ENCODE peak calls at places on chromosomes 11 and 22, in six cellular contexts. F is AG10803, E is endothelial cell, K is glutamatergic neuron, O is PC-9, H is astrocyte of the spinal cord. Y is an unnamed sample.

GRCh38 chr11:1819115-1819514 is 15.7 kb upstream of the SYT8 start:
- DNase-seq in K (no peak), E (no peak), O (no peak), F (no peak), H (no peak), Y (no peak)

GRCh38 chr22:39087881-39088687 is 9.0 kb upstream of the APOBEC3H start:
- DNase-seq in E (peak), O (no peak), F (no peak), K (peak), H (no peak), Y (no peak)

GRCh38 chr11:45651841-45652745 is 13.3 kb downstream of the CHST1 start:
- DNase-seq in F (no peak), H (no peak), E (peak), O (no peak), K (no peak), Y (no peak)

GRCh38 chr11:1714908-1715885 is 18.2 kb downstream of the KRTAP5-6 start:
- DNase-seq in E (no peak), O (no peak), F (no peak), H (no peak), K (no peak), Y (no peak)

GRCh38 chr11:19290356-19290755 is 49.6 kb upstream of the E2F8 start:
- DNase-seq in K (no peak), E (no peak), O (no peak), F (no peak), H (no peak), Y (no peak)

GRCh38 chr11:107473797-107474196 is 16.2 kb upstream of the CWF19L2 start:
- DNase-seq in K (no peak), F (peak), O (no peak), E (no peak), H (no peak), Y (no peak)

GRCh38 chr22:43390166-43390565 is 21.6 kb upstream of the MPPED1 start:
- DNase-seq in F (no peak), E (no peak), H (no peak), K (no peak), O (no peak), Y (no peak)

GRCh38 chr11:87176044-87176443 is 138.3 kb downstream of the TMEM135 start:
- DNase-seq in E (no peak), F (peak), H (peak), K (no peak), O (no peak), Y (no peak)

GRCh38 chr22:25447067-25447688 is 117.3 kb upstream of the GRK3 start:
- DNase-seq in E (no peak), O (no peak), F (no peak), K (no peak), H (no peak), Y (peak)

GRCh38 chr11:114077482-114078305 is 18.2 kb downstream of the ZBTB16 start:
- DNase-seq in E (no peak), H (no peak), F (no peak), O (no peak), K (no peak), Y (no peak)

GRCh38 chr11:106621479-106621878 is 396.8 kb downstream of the GUCY1A2 start:
- DNase-seq in K (no peak), F (no peak), E (no peak), O (no peak), H (no peak), Y (no peak)

GRCh38 chr11:10032991-10033390 is 261.0 kb downstream of the SBF2 start:
- DNase-seq in E (no peak), K (no peak), F (peak), O (no peak), H (no peak), Y (no peak)

GRCh38 chr11:22193348-22194051 is 615 bp downstream of the ANO5 start:
- DNase-seq in H (no peak), F (no peak), E (peak), O (no peak), K (peak), Y (no peak)

GRCh38 chr11:123366924-123367323 is 63.1 kb upstream of the GRAMD1B start:
- DNase-seq in F (no peak), O (no peak), H (no peak), E (no peak), K (no peak), Y (no peak)

GRCh38 chr11:91871791-91872190 is 352.8 kb upstream of the FAT3 start:
- DNase-seq in O (no peak), K (no peak), E (no peak), H (peak), F (no peak), Y (no peak)

GRCh38 chr11:111573821-111574249 is 28.4 kb upstream of the SIK2 start:
- DNase-seq in F (peak), H (no peak), K (no peak), O (no peak), E (no peak), Y (no peak)

GRCh38 chr22:24482586-24482985 is 12.5 kb upstream of the UPB1 start:
- DNase-seq in F (peak), E (no peak), K (no peak), O (no peak), H (peak), Y (no peak)

GRCh38 chr11:129061466-129062194 is 119.0 kb upstream of the TP53AIP1 start:
- DNase-seq in F (peak), K (no peak), O (peak), H (peak), E (no peak), Y (no peak)

GRCh38 chr11:110711776-110712642 is at the start of gene ARHGAP20:
- DNase-seq in H (peak), F (peak), K (peak), O (no peak), E (peak), Y (no peak)

GRCh38 chr22:17234144-17234623 is 14.9 kb upstream of the ADA2 start:
- DNase-seq in H (no peak), E (peak), K (peak), O (no peak), F (no peak), Y (no peak)

GRCh38 chr22:33921576-33922181 is 1.4 kb upstream of the LARGE1 start:
- DNase-seq in K (peak), E (peak), F (peak), H (peak), O (peak), Y (no peak)

GRCh38 chr11:10405858-10406592 is 49.0 kb upstream of the AMPD3 start:
- DNase-seq in E (peak), F (peak), O (peak), H (peak), K (peak), Y (peak)

GRCh38 chr11:57618438-57618837 is 21.0 kb downstream of the SERPING1 start:
- DNase-seq in O (no peak), F (no peak), E (no peak), H (no peak), K (no peak), Y (no peak)

GRCh38 chr22:46084943-46085830 is 65.1 kb upstream of the PPARA start:
- DNase-seq in F (peak), E (no peak), H (peak), K (peak), O (no peak), Y (peak)

GRCh38 chr11:74634537-74634936 is 42.2 kb downstream of the POLD3 start:
- DNase-seq in O (peak), F (peak), K (no peak), H (peak), E (no peak), Y (peak)

GRCh38 chr11:117678651-117679407 is 118.2 kb downstream of the DSCAML1 start:
- DNase-seq in H (no peak), K (peak), O (no peak), F (no peak), E (no peak), Y (no peak)

GRCh38 chr11:124897681-124898680 is at the start of gene ROBO4:
- DNase-seq in E (peak), O (no peak), H (peak), F (peak), K (no peak), Y (no peak)

GRCh38 chr11:105609832-105610781 is at the start of gene GRIA4:
- DNase-seq in H (peak), O (no peak), K (peak), F (peak), E (peak), Y (no peak)

GRCh38 chr11:46541593-46542371 is 52.0 kb downstream of the AMBRA1 start:
- DNase-seq in O (peak), E (no peak), H (no peak), K (no peak), F (no peak), Y (peak)

GRCh38 chr11:10604340-10604748 is 35.9 kb upstream of the LYVE1 start:
- DNase-seq in E (no peak), K (no peak), O (no peak), F (peak), H (no peak), Y (no peak)

GRCh38 chr11:58739725-58740430 is 8.1 kb upstream of the GLYAT start:
- DNase-seq in E (no peak), O (no peak), H (peak), F (peak), K (no peak), Y (no peak)

GRCh38 chr22:44888491-44888941 is 121.3 kb downstream of the PHF21B start:
- DNase-seq in H (no peak), K (no peak), O (no peak), E (no peak), F (no peak), Y (no peak)

GRCh38 chr11:16895306-16895705 is 118.9 kb downstream of the PLEKHA7 start:
- DNase-seq in E (no peak), O (no peak), H (no peak), K (no peak), F (no peak), Y (no peak)

GRCh38 chr22:44580176-44580575 is 82.1 kb upstream of the RTL6 start:
- DNase-seq in F (no peak), K (no peak), E (no peak), O (no peak), H (no peak), Y (no peak)

GRCh38 chr11:75946531-75947530 is 131.8 kb downstream of the UVRAG start:
- DNase-seq in F (no peak), O (no peak), H (peak), E (no peak), K (no peak), Y (peak)

GRCh38 chr11:113313601-113314000 is 782 bp upstream of the TTC12 start:
- DNase-seq in F (no peak), K (no peak), O (no peak), H (no peak), E (no peak), Y (no peak)

GRCh38 chr11:59555601-59556114 is 44.3 kb downstream of the OR4D9 start:
- DNase-seq in H (peak), E (no peak), K (no peak), F (no peak), O (no peak), Y (no peak)

GRCh38 chr11:61827573-61828378 is at the start of gene FADS2:
- DNase-seq in O (peak), K (peak), E (peak), H (peak), F (peak), Y (peak)

DNA sequence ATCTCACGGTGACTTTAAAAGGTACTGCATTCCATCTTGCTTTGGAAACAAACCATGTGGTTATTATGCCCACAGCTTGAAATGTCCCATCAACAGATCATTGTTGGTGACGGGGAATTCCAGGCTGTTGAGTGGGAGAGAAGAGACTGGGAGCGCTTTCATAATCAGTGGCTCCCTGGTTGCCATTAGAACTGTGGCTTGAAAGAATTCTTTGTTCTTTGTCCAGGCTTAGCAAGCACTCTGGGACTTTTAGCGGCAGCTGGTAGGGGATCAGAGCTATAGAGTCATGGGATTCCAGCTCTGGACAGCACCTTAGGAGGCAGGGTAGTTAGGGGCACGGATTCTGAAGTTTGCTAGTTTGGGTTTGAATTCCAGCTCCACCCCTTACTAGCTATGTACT is 22.0 kb downstream of the MMP20 start:
- DNase-seq in O (no peak), K (no peak), H (peak), E (no peak), F (peak), Y (no peak)
- TF ChIP-seq CTCF in O (no peak), K (no peak), H (no peak), E (no peak), F (no peak), Y (no peak)

GRCh38 chr11:69588270-69588669 is 52.7 kb upstream of the CCND1 start:
- DNase-seq in K (no peak), E (no peak), O (no peak), H (peak), F (peak), Y (no peak)
- TF ChIP-seq CTCF in K (no peak), E (no peak), O (no peak), H (peak), F (peak), Y (no peak)

GRCh38 chr22:49026476-49027121 is 801.1 kb downstream of the BRD1 start:
- DNase-seq in H (no peak), O (no peak), K (no peak), F (no peak), E (peak), Y (no peak)
- TF ChIP-seq CTCF in H (no peak), O (no peak), K (no peak), F (no peak), E (no peak), Y (peak)

DNA sequence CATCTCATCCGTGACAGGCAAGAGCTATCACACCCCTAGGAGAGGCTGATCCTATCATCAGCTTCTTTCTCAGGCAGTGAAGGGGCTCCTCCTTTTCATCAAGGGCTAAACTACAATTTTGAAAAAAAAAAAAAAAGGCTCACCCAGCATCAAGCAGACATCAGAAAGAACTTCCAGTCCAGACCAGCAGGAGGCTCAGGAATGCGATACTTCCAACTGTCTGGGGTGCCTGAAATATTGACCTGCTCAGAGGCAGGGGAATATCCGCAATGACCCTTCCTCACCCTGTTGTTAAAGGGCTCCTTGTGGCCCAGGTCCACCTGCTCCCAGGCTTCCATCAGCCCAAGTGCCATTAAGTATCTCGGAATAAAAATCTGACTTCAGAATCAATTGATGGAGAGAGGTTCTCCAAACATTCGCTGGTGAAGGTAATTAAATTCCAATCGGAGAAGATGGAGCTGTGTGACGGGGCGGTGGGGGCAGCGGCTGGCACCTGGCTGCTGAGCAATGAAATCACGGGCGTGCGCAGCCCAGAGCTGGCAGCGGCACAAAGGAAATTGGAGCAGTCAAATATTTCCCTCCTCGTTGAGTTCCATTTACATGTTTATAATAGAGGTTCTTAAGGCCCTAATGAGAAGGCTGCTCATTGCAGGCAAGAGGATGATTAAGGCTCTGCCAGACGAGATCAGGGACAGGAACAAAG is 68.9 kb upstream of the THY1 start:
- DNase-seq in F (peak), H (no peak), O (no peak), E (peak), K (no peak), Y (no peak)
- TF ChIP-seq CTCF in F (peak), H (peak), O (peak), E (peak), K (peak), Y (peak)

GRCh38 chr11:108497317-108498045 is 703 bp downstream of the POGLUT3 start:
- DNase-seq in H (peak), F (peak), K (peak), O (peak), E (peak), Y (peak)

GRCh38 chr11:108498816-108499408 is 728 bp upstream of the POGLUT3 start:
- DNase-seq in F (no peak), K (no peak), H (no peak), E (no peak), O (no peak), Y (no peak)

GRCh38 chr11:108496643-108497256 is 1.4 kb downstream of the POGLUT3 start:
- DNase-seq in K (no peak), E (no peak), F (peak), H (peak), O (peak), Y (peak)

GRCh38 chr11:108500169-108500568 is 2.0 kb upstream of the POGLUT3 start:
- DNase-seq in H (no peak), K (no peak), E (no peak), O (no peak), F (no peak), Y (no peak)

GRCh38 chr11:108498046-108498815 is at the start of gene POGLUT3:
- DNase-seq in K (peak), O (peak), H (peak), E (peak), F (peak), Y (no peak)
- TF ChIP-seq CTCF in K (no peak), O (no peak), H (no peak), E (no peak), F (no peak), Y (no peak)

GRCh38 chr11:127493330-127493729 is 492.8 kb upstream of the KIRREL3 start:
- DNase-seq in F (peak), O (no peak), K (no peak), E (peak), H (peak), Y (no peak)
- TF ChIP-seq CTCF in F (peak), O (peak), K (peak), E (peak), H (peak), Y (peak)

GRCh38 chr22:41963453-41964105 is 5.7 kb upstream of the SEPTIN3 start:
- DNase-seq in F (peak), K (no peak), E (no peak), H (peak), O (no peak), Y (no peak)
- TF ChIP-seq CTCF in F (no peak), K (no peak), E (no peak), H (no peak), O (no peak), Y (no peak)

GRCh38 chr11:44213148-44213547 is 96.8 kb downstream of the ALX4 start:
- DNase-seq in H (no peak), O (no peak), E (no peak), F (no peak), K (no peak), Y (no peak)
- TF ChIP-seq CTCF in H (no peak), O (no peak), E (no peak), F (no peak), K (no peak), Y (no peak)

GRCh38 chr11:72353861-72354260 is 80.5 kb downstream of the CLPB start:
- DNase-seq in O (peak), K (no peak), H (no peak), E (peak), F (no peak), Y (no peak)

GRCh38 chr11:72354356-72355115 is 79.8 kb downstream of the CLPB start:
- DNase-seq in F (no peak), H (peak), K (no peak), E (no peak), O (peak), Y (no peak)

GRCh38 chr11:72349616-72350218 is 84.6 kb downstream of the CLPB start:
- DNase-seq in O (no peak), F (no peak), K (peak), H (no peak), E (no peak), Y (no peak)

GRCh38 chr11:72350752-72351151 is 83.6 kb downstream of the CLPB start:
- DNase-seq in K (no peak), O (no peak), E (no peak), F (no peak), H (no peak), Y (no peak)

GRCh38 chr11:72352859-72353551 is 81.3 kb downstream of the CLPB start:
- DNase-seq in F (peak), K (peak), H (peak), O (no peak), E (peak), Y (no peak)
- TF ChIP-seq CTCF in F (peak), K (no peak), H (peak), O (no peak), E (no peak), Y (no peak)

Y was measured in LNCaP clone FGC.